ENCODE peak calls at places on chromosomes 12 and 14, in four cellular contexts. C is astrocyte of the spinal cord, B is thoracic aorta, S is lower lobe of right lung. E is an unnamed sample.
A peak's percentile ranks its signal among the peaks of the same experiment; 100 is the strongest.

GRCh38 chr12:114220311-114220710 is 185.6 kb downstream of the TBX5 start:
- DNase-seq in B (no peak), C (no peak), S (no peak), E (no peak)

GRCh38 chr12:104695453-104696148 is 238.9 kb downstream of the CHST11 start:
- DNase-seq in C (peak; percentile 98), S (no peak), B (peak; percentile 58), E (peak; percentile 70)

GRCh38 chr14:64387232-64387737 is 868 bp upstream of the MTHFD1 start:
- DNase-seq in C (peak; percentile 35), B (no peak), S (no peak), E (peak; percentile 56)

GRCh38 chr14:101705733-101706508 is 55.6 kb upstream of the PPP2R5C start:
- DNase-seq in C (peak; percentile 8), S (peak; percentile 83), B (no peak), E (peak; percentile 48)

GRCh38 chr14:42378274-42378673 is 771.6 kb downstream of the LRFN5 start:
- DNase-seq in B (no peak), C (no peak), S (no peak), E (no peak)

GRCh38 chr12:40569626-40570179 is 122.5 kb upstream of the CNTN1 start:
- DNase-seq in S (no peak), C (no peak), B (no peak), E (no peak)

GRCh38 chr12:33438025-33438772 is 1.4 kb downstream of the SYT10 start:
- DNase-seq in C (no peak), S (no peak), B (no peak), E (no peak)

GRCh38 chr12:118751355-118751754 is 230.0 kb upstream of the SRRM4 start:
- DNase-seq in C (no peak), S (no peak), B (no peak), E (no peak)

GRCh38 chr12:9869307-9870161 is at the start of gene CLEC2B:
- DNase-seq in C (peak; percentile 83), S (no peak), B (no peak), E (peak; percentile 74)

GRCh38 chr12:82425241-82425640 is 66.9 kb downstream of the METTL25 start:
- DNase-seq in B (no peak), C (peak; percentile 81), S (no peak), E (no peak)

GRCh38 chr14:29039171-29039570 is 272.6 kb downstream of the FOXG1 start:
- DNase-seq in B (no peak), S (no peak), C (peak; percentile 31), E (no peak)

GRCh38 chr12:124626841-124627502 is 59.6 kb upstream of the NCOR2 start:
- DNase-seq in C (peak; percentile 87), S (no peak), B (no peak), E (no peak)

GRCh38 chr14:93970967-93971634 is 5.3 kb downstream of the ASB2 start:
- DNase-seq in B (no peak), S (peak; percentile 60), C (no peak), E (peak; percentile 88)

GRCh38 chr12:100075598-100075997 is 67.1 kb downstream of the BLTP3B start:
- DNase-seq in S (no peak), C (no peak), B (no peak), E (no peak)

GRCh38 chr14:20469890-20470858 is 968 bp downstream of the PNP start:
- DNase-seq in S (no peak), B (peak; percentile 45), C (peak; percentile 28), E (peak; percentile 60)

GRCh38 chr12:57243521-57244305 is 7.3 kb downstream of the STAC3 start:
- DNase-seq in B (no peak), S (peak; percentile 88), C (peak; percentile 75), E (peak; percentile 79)

GRCh38 chr14:74019743-74020142 is 594 bp downstream of the BBOF1 start:
- DNase-seq in B (no peak), C (peak; percentile 63), S (no peak), E (no peak)

GRCh38 chr12:49623142-49623899 is at the start of gene PRPF40B:
- DNase-seq in B (peak; percentile 56), S (peak; percentile 91), C (peak; percentile 70), E (peak; percentile 92)

GRCh38 chr14:99191663-99192621 is 80.1 kb downstream of the BCL11B start:
- DNase-seq in C (peak; percentile 78), S (no peak), B (no peak), E (no peak)

GRCh38 chr12:81598205-81598604 is 160.9 kb downstream of the PPFIA2 start:
- DNase-seq in C (no peak), S (no peak), B (no peak), E (no peak)

GRCh38 chr12:42235426-42235825 is 2.6 kb downstream of the YAF2 start:
- DNase-seq in B (no peak), S (no peak), C (no peak), E (peak; percentile 16)

GRCh38 chr12:24197517-24197916 is 248.0 kb upstream of the SOX5 start:
- DNase-seq in S (no peak), C (no peak), B (no peak), E (no peak)

GRCh38 chr12:3362751-3363150 is 128.3 kb upstream of the PRMT8 start:
- DNase-seq in S (no peak), C (no peak), B (no peak), E (no peak)

GRCh38 chr14:101518611-101519048 is 42.7 kb upstream of the DIO3 start:
- DNase-seq in B (no peak), S (peak; percentile 61), C (no peak), E (no peak)

GRCh38 chr12:127336416-127336815 is 930.6 kb upstream of the TMEM132C start:
- DNase-seq in S (no peak), C (no peak), B (no peak), E (no peak)

GRCh38 chr14:105526781-105527380 is 498 bp downstream of the TMEM121 start:
- DNase-seq in C (no peak), S (no peak), B (no peak), E (no peak)

GRCh38 chr12:109113661-109114321 is 2.6 kb upstream of the ACACB start:
- DNase-seq in S (no peak), B (no peak), C (no peak), E (no peak)

GRCh38 chr12:47079894-47080724 is at the start of gene AMIGO2:
- DNase-seq in B (peak; percentile 28), S (peak; percentile 72), C (peak; percentile 75), E (no peak)

GRCh38 chr12:22543246-22544037 is 900 bp downstream of the C2CD5 start:
- DNase-seq in C (peak; percentile 3), S (peak; percentile 78), B (peak; percentile 7), E (peak; percentile 83)

DNA sequence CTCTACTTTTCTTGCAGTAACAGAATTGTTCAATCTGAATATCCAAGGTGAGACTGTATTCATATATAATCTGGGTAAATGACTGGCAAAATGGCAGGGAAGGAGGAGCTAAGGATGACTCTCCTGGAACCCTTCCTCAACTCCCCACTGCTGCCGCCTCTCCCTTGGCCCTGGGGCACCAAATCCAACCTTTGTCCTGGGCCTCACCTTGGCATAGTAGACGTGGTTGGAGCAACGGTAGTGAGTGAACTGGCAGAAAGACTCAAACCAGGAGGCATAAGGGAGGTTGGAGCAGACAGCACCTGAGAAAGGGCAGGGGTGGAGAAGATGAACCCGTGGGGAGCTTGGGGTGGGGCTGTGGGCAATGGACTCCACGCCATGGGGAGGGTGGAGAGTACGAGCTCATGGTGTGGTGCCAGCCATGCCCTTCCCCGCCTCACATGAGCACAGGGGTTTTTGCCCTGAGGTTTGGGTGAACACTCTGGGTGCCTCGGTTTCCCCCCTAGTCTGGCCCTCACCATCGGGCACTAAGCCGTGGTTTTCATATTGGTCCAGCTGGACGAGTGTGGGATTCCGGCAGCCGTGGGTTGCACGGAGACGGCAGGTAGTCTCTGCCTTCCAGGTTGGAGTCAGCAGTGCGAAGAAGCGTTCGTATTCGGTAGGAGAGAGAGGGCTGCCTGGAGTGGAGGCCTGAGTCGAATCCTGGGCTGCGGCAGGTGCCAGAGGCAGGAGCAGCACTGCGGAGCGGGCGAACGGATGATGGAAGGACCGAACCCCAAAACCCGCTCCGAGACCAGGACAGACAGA is 753 bp downstream of the ACRBP start:
- DNase-seq in B (no peak), S (no peak), C (no peak), E (no peak)
- H3K4me3 ChIP-seq in B (peak overlapping the region; percentile 74), S (peak overlapping the region; percentile 54), C (peak overlapping the region; percentile 45), E (peak overlapping the region; percentile 42)

GRCh38 chr12:25550186-25550585 is 2.9 kb downstream of the LMNTD1 start:
- DNase-seq in S (no peak), C (peak; percentile 36), B (no peak), E (no peak)

GRCh38 chr12:25549120-25549519 is 4.0 kb downstream of the LMNTD1 start:
- DNase-seq in S (no peak), C (no peak), B (no peak), E (no peak)

GRCh38 chr12:25552681-25553080 is 402 bp downstream of the LMNTD1 start:
- DNase-seq in C (peak; percentile 65), S (no peak), B (no peak), E (no peak)

GRCh38 chr12:25556136-25556535 is 3.1 kb upstream of the LMNTD1 start:
- DNase-seq in S (no peak), B (no peak), C (no peak), E (no peak)

DNA sequence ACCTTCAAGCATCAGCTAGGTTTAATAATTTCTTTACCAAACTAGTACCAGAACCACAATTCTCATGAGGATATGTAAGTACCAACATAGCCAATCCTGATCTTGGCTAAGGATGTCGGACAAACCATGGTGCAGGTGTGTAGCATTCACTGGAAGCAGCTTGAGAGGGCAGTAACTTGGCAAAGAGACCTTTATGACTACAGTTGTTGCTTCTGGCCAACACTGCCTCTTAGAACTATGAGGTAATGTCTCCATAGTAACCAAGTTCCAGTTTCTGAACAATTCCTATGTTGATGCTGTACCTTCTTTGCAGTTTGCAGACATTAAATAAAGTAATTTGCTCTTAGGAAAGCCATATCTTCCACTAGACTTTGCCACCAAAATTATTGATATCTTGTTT is at the start of gene LMNTD1:
- DNase-seq in S (no peak), B (no peak), C (peak; percentile 84), E (no peak)
- TF ChIP-seq CTCF in S (no peak), B (no peak), C (no peak), E (no peak)

GRCh38 chr12:48536602-48537001 is 11.2 kb downstream of the OR8S1 start:
- DNase-seq in C (no peak), S (no peak), B (no peak), E (no peak)
- H3K4me3 ChIP-seq in C (no peak overlapping the region), S (no peak overlapping the region), B (no peak overlapping the region), E (no peak overlapping the region)

GRCh38 chr12:120791669-120792176 is 66.1 kb downstream of the ACADS start:
- DNase-seq in B (no peak), C (no peak), S (no peak), E (no peak)
- TF ChIP-seq CTCF in B (no peak), C (no peak), S (no peak), E (no peak)

GRCh38 chr14:68952544-68953535 is 26.3 kb downstream of the ACTN1 start:
- DNase-seq in B (no peak), S (no peak), C (peak; percentile 82), E (peak; percentile 25)
- H3K4me3 ChIP-seq in B (peak overlapping the region; percentile 65), S (peak overlapping the region; percentile 0), C (no peak overlapping the region), E (no peak overlapping the region)

DNA sequence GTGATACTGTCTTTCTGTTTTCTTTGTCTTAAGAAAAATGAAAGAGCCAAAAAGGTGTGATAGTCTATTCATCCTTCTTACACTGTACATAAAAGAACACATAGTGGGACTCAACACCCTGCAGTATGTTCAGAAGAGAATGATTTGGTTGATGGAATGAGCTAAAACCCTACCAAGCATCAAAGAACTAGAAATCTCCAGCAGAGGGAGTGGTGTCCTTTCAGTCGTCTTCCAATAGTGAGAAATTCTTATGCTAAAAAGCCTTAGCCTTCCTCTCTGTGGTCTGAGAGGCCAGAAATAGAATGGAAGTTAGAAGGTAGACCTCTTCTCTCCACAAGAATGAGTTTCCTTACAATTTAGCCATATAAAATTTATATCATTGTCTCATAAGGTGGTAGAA is 393.4 kb upstream of the SEL1L start:
- DNase-seq in C (no peak), S (no peak), B (no peak), E (no peak)
- TF ChIP-seq CTCF in C (no peak), S (no peak), B (no peak), E (no peak)